ENCODE peak calls at places on chromosomes 11 and 22, in six cellular contexts. N is psoas muscle, Q is PC-3, E is fibroblast of mammary gland, Z is choroid plexus epithelial cell, P is ascending aorta. A is an unnamed sample.

GRCh38 chr11:19994712-19995111 is 165.6 kb downstream of the DBX1 start:
- DNase-seq in Z (no peak), P (no peak), Q (no peak), N (no peak), E (peak), A (no peak)

GRCh38 chr11:60159868-60160267 is 23.0 kb downstream of the MS4A6A start:
- DNase-seq in P (no peak), E (no peak), Q (peak), N (no peak), Z (no peak), A (no peak)

GRCh38 chr22:42920101-42920820 is 63.2 kb upstream of the ARFGAP3 start:
- DNase-seq in P (no peak), E (no peak), Q (no peak), Z (peak), N (no peak), A (peak)

GRCh38 chr22:33391298-33391697 is 333.1 kb upstream of the SYN3 start:
- DNase-seq in P (no peak), Z (no peak), E (no peak), Q (no peak), N (no peak), A (no peak)

GRCh38 chr11:24181395-24182047 is 315.3 kb upstream of the LUZP2 start:
- DNase-seq in Q (no peak), E (no peak), Z (no peak), P (no peak), N (no peak), A (no peak)

GRCh38 chr22:48885271-48885918 is 942.3 kb downstream of the BRD1 start:
- DNase-seq in P (no peak), N (no peak), Q (no peak), E (no peak), Z (no peak), A (no peak)

GRCh38 chr11:113833151-113833550 is 42.2 kb downstream of the USP28 start:
- DNase-seq in Q (no peak), E (no peak), Z (no peak), P (no peak), N (no peak), A (no peak)

GRCh38 chr11:123145220-123145619 is 49.8 kb downstream of the CLMP start:
- DNase-seq in P (no peak), N (peak), Z (peak), Q (peak), E (peak), A (peak)

GRCh38 chr11:33530824-33531223 is 169.8 kb downstream of the C11orf91 start:
- DNase-seq in E (peak), Z (peak), P (no peak), N (no peak), Q (peak), A (peak)

GRCh38 chr22:43512279-43512678 is 100.5 kb downstream of the MPPED1 start:
- DNase-seq in P (no peak), Z (no peak), N (no peak), Q (no peak), E (no peak), A (no peak)

GRCh38 chr11:36041988-36042606 is 98.2 kb downstream of the LDLRAD3 start:
- DNase-seq in P (no peak), Z (peak), N (no peak), Q (peak), E (peak), A (peak)

GRCh38 chr22:22168190-22168940 is 76.2 kb upstream of the VPREB1 start:
- DNase-seq in N (no peak), Z (peak), P (no peak), E (peak), Q (peak), A (peak)

GRCh38 chr22:36383110-36383581 is 4.6 kb downstream of the MYH9 start:
- DNase-seq in P (no peak), N (no peak), Z (peak), E (peak), Q (peak), A (peak)

GRCh38 chr22:49791682-49792081 is 36.0 kb downstream of the BRD1 start:
- DNase-seq in Q (peak), P (no peak), E (no peak), Z (no peak), N (no peak), A (no peak)

GRCh38 chr11:34274712-34275398 is 83.0 kb downstream of the ABTB2 start:
- DNase-seq in E (peak), P (peak), N (peak), Q (peak), Z (peak), A (peak)

DNA sequence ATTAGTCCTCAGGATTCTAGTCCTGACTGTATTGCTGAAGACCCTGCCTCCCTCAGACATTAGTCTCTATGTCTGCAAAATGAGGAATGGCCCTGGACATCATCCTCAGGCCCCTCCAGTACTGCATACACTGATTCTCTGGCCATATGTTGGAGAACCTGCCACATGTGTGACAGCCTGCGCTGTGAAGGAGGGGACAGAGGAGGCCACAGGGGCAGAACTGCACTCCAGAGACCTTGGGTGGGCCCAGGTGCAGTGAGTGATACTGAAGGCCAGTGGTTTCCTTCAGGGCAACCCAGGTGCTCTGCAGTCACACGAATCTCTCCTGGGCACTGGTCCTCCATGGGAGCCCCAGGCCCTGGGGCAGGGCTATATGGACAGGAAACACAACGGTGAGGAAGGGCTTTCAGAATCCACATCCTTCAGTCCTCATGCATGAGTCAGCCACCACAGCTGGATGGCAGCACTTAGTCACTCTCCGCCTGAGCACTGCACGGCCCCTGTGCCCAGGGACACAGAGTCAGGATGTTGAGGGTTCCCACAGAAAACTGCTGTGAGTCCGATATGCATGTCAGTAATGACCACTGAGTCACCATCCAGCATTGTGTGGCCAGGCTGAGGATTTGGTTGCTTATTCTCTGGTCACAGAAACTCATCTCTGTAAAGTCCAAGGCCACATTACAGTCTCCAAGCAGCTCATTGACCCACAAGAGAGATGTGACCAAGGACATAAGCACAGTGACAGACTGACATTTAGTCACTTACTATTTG is 39.7 kb downstream of the ME3 start:
- DNase-seq in P (peak), Q (peak), Z (peak), E (peak), N (peak), A (peak)
- TF ChIP-seq CTCF in P (no peak), Q (peak), Z (peak), E (peak), N (peak), A (peak)

DNA sequence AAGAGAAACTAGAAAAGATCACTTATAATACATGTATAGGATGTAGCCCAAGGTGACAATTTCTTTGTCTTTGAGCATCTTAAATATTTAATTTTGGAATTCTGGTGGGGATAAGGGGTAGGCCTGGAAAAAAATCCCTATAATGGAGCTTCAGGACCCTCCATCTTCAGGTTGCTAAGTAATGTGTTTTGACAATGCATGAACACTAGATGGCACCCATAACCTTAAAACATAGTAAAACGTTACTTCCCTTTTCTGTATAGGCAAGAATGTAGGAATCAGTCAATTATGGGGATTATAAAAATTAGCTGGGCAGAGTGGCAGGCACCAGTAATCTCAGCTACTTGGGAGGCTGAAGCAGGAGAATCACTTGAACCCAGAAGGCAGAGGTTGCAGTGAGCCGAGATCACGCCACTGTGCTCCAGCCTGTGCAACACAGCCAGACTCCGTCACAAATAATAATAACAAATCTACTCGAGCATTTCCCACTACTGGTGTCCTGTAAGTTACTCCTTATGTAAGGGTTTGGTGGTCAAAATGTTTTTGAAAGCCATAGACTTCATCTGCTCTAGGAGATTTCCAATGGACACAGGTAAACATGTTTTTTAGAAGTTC is 541.9 kb upstream of the CCDC90B start:
- DNase-seq in N (no peak), P (no peak), E (peak), Z (peak), Q (peak), A (peak)
- TF ChIP-seq CTCF in N (peak), P (peak), E (peak), Z (peak), Q (peak), A (peak)

DNA sequence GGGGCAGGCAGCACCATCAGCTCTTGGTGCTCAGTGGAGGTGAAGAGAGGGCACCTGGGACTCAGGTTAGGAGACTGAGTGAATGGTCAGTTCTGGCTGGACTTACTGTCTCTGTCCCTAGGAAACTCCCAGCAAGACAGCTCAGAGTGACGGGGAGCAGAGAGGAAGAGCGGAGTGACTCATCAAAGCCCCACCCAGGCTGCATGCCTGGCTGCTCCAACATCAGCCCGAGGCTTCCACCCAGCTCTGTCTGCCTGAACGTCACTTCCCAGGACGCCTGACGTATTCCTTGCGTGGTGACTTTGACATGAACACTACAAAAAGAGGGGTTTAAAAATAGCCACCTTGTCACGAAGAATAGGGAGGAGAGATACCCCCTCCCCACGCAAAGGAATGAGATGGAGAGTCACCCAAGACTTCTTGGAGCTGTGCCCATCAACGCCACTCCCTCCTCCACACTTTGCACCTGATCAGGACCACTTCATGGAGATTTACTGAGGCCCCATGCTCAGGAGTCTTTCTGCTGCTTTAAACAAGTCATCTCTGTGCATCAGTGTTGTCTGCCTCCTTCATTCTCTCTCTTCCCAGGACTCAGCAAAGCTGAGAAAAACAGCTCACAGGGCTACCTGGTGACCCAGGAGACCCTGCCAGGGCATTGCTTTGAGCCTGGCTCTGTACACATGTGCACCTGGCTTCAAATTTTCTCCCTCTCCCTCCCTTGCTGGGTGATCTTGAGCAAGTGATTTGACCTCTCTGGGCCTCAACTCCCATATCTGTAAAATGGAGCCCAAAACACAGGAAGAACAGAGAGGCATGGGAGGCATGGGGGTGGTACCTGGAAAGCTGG is 83.1 kb downstream of the MN1 start:
- DNase-seq in Q (peak), P (peak), Z (peak), N (peak), E (peak), A (peak)
- TF ChIP-seq CTCF in Q (no peak), P (no peak), Z (no peak), N (no peak), E (no peak), A (no peak)

GRCh38 chr22:41092023-41092817 is at the start of gene EP300:
- DNase-seq in P (peak), N (peak), Q (peak), Z (peak), E (peak), A (peak)
- TF ChIP-seq CTCF in P (peak), N (peak), Q (no peak), Z (peak), E (no peak), A (peak)

GRCh38 chr11:67452141-67452952 is at the start of gene GPR152:
- DNase-seq in Z (no peak), Q (no peak), P (no peak), E (no peak), N (peak), A (no peak)
- TF ChIP-seq CTCF in Z (no peak), Q (no peak), P (no peak), E (no peak), N (peak), A (no peak)

GRCh38 chr22:31139866-31140716 is at the start of gene PLA2G3:
- DNase-seq in Z (peak), Q (no peak), P (no peak), E (peak), N (no peak), A (peak)
- TF ChIP-seq CTCF in Z (peak), Q (no peak), P (no peak), E (no peak), N (no peak), A (peak)

GRCh38 chr22:37546436-37547248 is 13.6 kb upstream of the CDC42EP1 start:
- DNase-seq in E (peak), Z (peak), N (peak), Q (no peak), P (peak), A (peak)
- TF ChIP-seq CTCF in E (no peak), Z (peak), N (no peak), Q (no peak), P (no peak), A (peak)

GRCh38 chr11:14248577-14248976 is 110.4 kb downstream of the RRAS2 start:
- DNase-seq in P (no peak), Q (no peak), Z (no peak), E (no peak), N (no peak), A (no peak)
- TF ChIP-seq CTCF in P (no peak), Q (no peak), Z (peak), E (peak), N (no peak), A (no peak)

A was measured in cardiac fibroblast.